ENCODE peak calls at places on chromosome 22, in five cellular contexts. O is uterus, B is cardiac muscle cell, A is thoracic aorta, E is right lobe of liver. P is an unnamed sample.

GRCh38 chr22:43126506-43127165 is 16.1 kb downstream of the BIK start:
- DNase-seq in O (no peak), B (no peak), A (no peak), E (no peak), P (no peak)

GRCh38 chr22:42511401-42511891 is 8.2 kb downstream of the RRP7A start:
- DNase-seq in O (no peak), B (no peak), A (no peak), E (no peak), P (no peak)

GRCh38 chr22:42560781-42561180 is 7.0 kb downstream of the SERHL2 start:
- DNase-seq in O (no peak), B (peak; percentile 32), A (no peak), E (no peak), P (no peak)

GRCh38 chr22:38298312-38299000 is 18.8 kb downstream of the CSNK1E start:
- DNase-seq in O (no peak), B (no peak), A (no peak), E (no peak), P (no peak)

GRCh38 chr22:28279888-28280287 is 360.8 kb upstream of the PITPNB start:
- DNase-seq in O (no peak), B (no peak), A (no peak), E (no peak), P (no peak)

GRCh38 chr22:28882545-28882877 is 861 bp upstream of the ZNRF3 start:
- DNase-seq in O (no peak), B (no peak), A (no peak), E (no peak), P (no peak)

GRCh38 chr22:38109391-38110000 is 988 bp downstream of the BAIAP2L2 start:
- DNase-seq in O (no peak), B (peak; percentile 35), A (no peak), E (no peak), P (no peak)

GRCh38 chr22:19880786-19881569 is 26.3 kb upstream of the GNB1L start:
- DNase-seq in O (peak; percentile 27), B (peak; percentile 56), A (no peak), E (peak; percentile 18), P (no peak)

GRCh38 chr22:38316340-38317236 is 645 bp downstream of the CSNK1E start:
- DNase-seq in O (peak; percentile 78), B (peak; percentile 61), A (no peak), E (peak; percentile 65), P (no peak)

GRCh38 chr22:30884211-30885000 is 84.2 kb downstream of the MORC2 start:
- DNase-seq in O (no peak), B (no peak), A (no peak), E (peak; percentile 12), P (no peak)

GRCh38 chr22:37345863-37346514 is 63.7 kb downstream of the CYTH4 start:
- DNase-seq in O (peak; percentile 28), B (no peak), A (no peak), E (no peak), P (no peak)

GRCh38 chr22:23012081-23012622 is 58.2 kb upstream of the GNAZ start:
- DNase-seq in O (no peak), B (no peak), A (no peak), E (no peak), P (peak; percentile 90)

GRCh38 chr22:41350087-41350486 is 31.7 kb upstream of the TEF start:
- DNase-seq in O (no peak), B (no peak), A (no peak), E (no peak), P (no peak)

GRCh38 chr22:38471237-38471636 is 3.3 kb downstream of the KDELR3 start:
- DNase-seq in O (no peak), B (no peak), A (no peak), E (no peak), P (no peak)

GRCh38 chr22:42996646-42997365 is 18.1 kb downstream of the PACSIN2 start:
- DNase-seq in O (peak; percentile 45), B (no peak), A (no peak), E (no peak), P (no peak)

GRCh38 chr22:27870234-27871191 is 48.5 kb downstream of the PITPNB start:
- DNase-seq in O (no peak), B (no peak), A (no peak), E (no peak), P (no peak)

GRCh38 chr22:29727248-29727551 is 7.4 kb downstream of the CABP7 start:
- DNase-seq in O (peak; percentile 49), B (peak; percentile 37), A (no peak), E (peak; percentile 51), P (no peak)

GRCh38 chr22:25120761-25121212 is 78.9 kb upstream of the CRYBB3 start:
- DNase-seq in O (peak; percentile 24), B (no peak), A (no peak), E (peak; percentile 79), P (no peak)

GRCh38 chr22:23892130-23892529 is 2.1 kb upstream of the MIF start:
- DNase-seq in O (no peak), B (no peak), A (no peak), E (no peak), P (no peak)

GRCh38 chr22:23212061-23213030 is 32.0 kb downstream of the BCR start:
- DNase-seq in O (no peak), B (peak; percentile 45), A (no peak), E (peak; percentile 8), P (no peak)

GRCh38 chr22:50267591-50268390 is 2.4 kb downstream of the MAPK11 start:
- DNase-seq in O (peak; percentile 71), B (peak; percentile 67), A (no peak), E (peak; percentile 63), P (no peak)

GRCh38 chr22:50264946-50265669 is 3.6 kb upstream of the MAPK12 start:
- DNase-seq in O (no peak), B (no peak), A (no peak), E (no peak), P (no peak)

GRCh38 chr22:50268655-50269113 is 1.5 kb downstream of the MAPK11 start:
- DNase-seq in O (peak; percentile 52), B (no peak), A (no peak), E (no peak), P (no peak)

GRCh38 chr22:50269573-50270301 is 443 bp downstream of the MAPK11 start:
- DNase-seq in O (peak; percentile 57), B (peak; percentile 36), A (no peak), E (no peak), P (no peak)

DNA sequence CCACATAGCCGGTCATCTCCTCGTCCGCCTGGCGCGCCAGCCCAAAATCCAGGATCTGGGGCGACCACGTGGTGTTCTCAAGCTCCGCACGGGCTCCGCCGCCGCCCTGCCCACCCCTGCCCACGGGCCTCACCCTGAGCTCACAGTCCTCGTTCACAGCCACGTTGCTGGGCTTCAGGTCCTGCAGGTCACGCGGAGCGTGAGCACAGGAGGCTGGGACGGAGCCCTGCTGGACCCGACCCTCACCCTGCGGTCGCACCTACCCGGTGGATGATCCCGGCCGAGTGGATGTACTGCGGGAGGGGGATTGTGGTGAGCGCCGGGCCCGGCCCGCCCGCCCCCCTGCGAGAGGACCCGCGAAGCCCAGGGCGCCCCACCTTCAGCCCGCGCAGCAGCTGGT is 3.2 kb downstream of the MAPK11 start:
- DNase-seq in O (no peak), B (no peak), A (no peak), E (no peak), P (no peak)
- H3K4me3 ChIP-seq in O (no peak overlapping the region), B (no peak overlapping the region), A (peak overlapping the region; percentile 65), E (no peak overlapping the region), P (peak overlapping the region; percentile 50)

GRCh38 chr22:35894464-35894878 is 134.2 kb downstream of the RBFOX2 start:
- DNase-seq in O (peak; percentile 41), B (peak; percentile 73), A (peak; percentile 10), E (no peak), P (no peak)
- TF ChIP-seq CTCF in O (no peak), B (no peak), A (peak; percentile 69), E (no peak), P (peak; percentile 55)

GRCh38 chr22:48953830-48954229 is 873.8 kb downstream of the BRD1 start:
- DNase-seq in O (no peak), B (no peak), A (no peak), E (no peak), P (peak; percentile 55)
- H3K9me3 ChIP-seq in O (no peaks in the 10 kb centered on the region), B (no peaks in the 10 kb centered on the region), A (no peaks in the 10 kb centered on the region), E (no peaks in the 10 kb centered on the region), P (no peaks in the 10 kb centered on the region)

GRCh38 chr22:21951931-21952465 is 650 bp downstream of the PPM1F start:
- DNase-seq in O (no peak), B (peak; percentile 66), A (no peak), E (peak; percentile 54), P (no peak)

GRCh38 chr22:21949948-21950347 is 2.7 kb downstream of the PPM1F start:
- DNase-seq in O (no peak), B (no peak), A (no peak), E (no peak), P (no peak)

GRCh38 chr22:21952586-21953571 is at the start of gene PPM1F:
- DNase-seq in O (peak; percentile 90), B (peak; percentile 92), A (no peak), E (peak; percentile 92), P (peak; percentile 93)

GRCh38 chr22:21949569-21949918 is 3.1 kb downstream of the PPM1F start:
- DNase-seq in O (no peak), B (no peak), A (no peak), E (no peak), P (no peak)

DNA sequence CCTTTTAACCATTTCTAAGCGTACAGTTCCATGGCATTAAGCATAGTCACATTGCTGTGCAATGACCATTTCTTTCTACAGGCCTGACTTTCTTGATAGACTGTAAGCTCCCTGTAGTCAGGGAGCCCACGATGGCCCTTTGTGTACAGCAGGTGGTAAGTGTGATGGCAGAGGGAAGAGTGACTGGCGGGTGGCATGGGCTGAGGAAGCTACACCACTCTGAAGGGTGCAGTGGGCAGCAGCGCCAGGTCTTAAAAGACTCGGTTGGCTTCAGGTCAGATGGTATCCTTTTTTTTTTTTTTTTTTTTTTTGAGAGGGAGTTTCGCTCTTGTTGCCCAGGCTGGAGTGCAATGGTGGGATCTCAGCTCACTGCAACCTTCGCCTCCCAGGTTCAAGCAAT is 1.6 kb downstream of the PPM1F start:
- DNase-seq in O (no peak), B (no peak), A (no peak), E (no peak), P (no peak)
- H3K4me3 ChIP-seq in O (no peak overlapping the region), B (no peak overlapping the region), A (no peak overlapping the region), E (no peak overlapping the region), P (peak overlapping the region; percentile 87)

GRCh38 chr22:45969414-45969799 is 7.6 kb downstream of the WNT7B start:
- DNase-seq in O (no peak), B (peak; percentile 23), A (no peak), E (no peak), P (no peak)
- TF ChIP-seq CTCF in O (no peak), B (no peak), A (no peak), E (no peak), P (no peak)

GRCh38 chr22:48204296-48204695 is 1441.8 kb downstream of the TBC1D22A start:
- DNase-seq in O (no peak), B (no peak), A (no peak), E (no peak), P (peak; percentile 34)
- H3K9me3 ChIP-seq in O (no peaks in the 10 kb centered on the region), B (no peaks in the 10 kb centered on the region), A (no peaks in the 10 kb centered on the region), E (no peaks in the 10 kb centered on the region), P (no peaks in the 10 kb centered on the region)

P was measured in esophagus muscularis mucosa.